ENCODE peak calls at places on chromosomes 6 and 20, in four cellular contexts. A, Q, S and H are unnamed samples.

GRCh38 chr6:159929819-159930218 is 39.0 kb downstream of the MAS1 start:
- DNase-seq in S (peak), A (no peak), Q (no peak), H (no peak)

GRCh38 chr6:44655368-44656342 is 268.1 kb downstream of the CDC5L start:
- DNase-seq in A (peak), Q (peak), S (no peak), H (peak)

GRCh38 chr6:52284131-52284459 is 447 bp downstream of the MCM3 start:
- DNase-seq in Q (peak), A (no peak), S (no peak), H (peak)

GRCh38 chr6:43865086-43865485 is 95.1 kb downstream of the VEGFA start:
- DNase-seq in A (no peak), Q (no peak), S (no peak), H (no peak)

GRCh38 chr6:130587778-130588520 is 222.1 kb downstream of the TMEM200A start:
- DNase-seq in S (no peak), A (no peak), Q (peak), H (no peak)

GRCh38 chr6:72984981-72985665 is 240.2 kb downstream of the KHDC1L start:
- DNase-seq in Q (peak), A (no peak), S (no peak), H (no peak)

GRCh38 chr6:157091243-157091642 is 232.1 kb downstream of the TMEM242 start:
- DNase-seq in A (no peak), S (no peak), Q (no peak), H (no peak)

GRCh38 chr6:684831-685636 is 7.9 kb downstream of the EXOC2 start:
- DNase-seq in Q (peak), A (no peak), S (peak), H (no peak)

GRCh38 chr6:31541059-31541657 is 645 bp downstream of the DDX39B start:
- DNase-seq in S (no peak), Q (peak), A (peak), H (peak)

GRCh38 chr6:106648651-106649308 is 19.4 kb downstream of the QRSL1 start:
- DNase-seq in Q (no peak), A (no peak), S (no peak), H (no peak)

GRCh38 chr6:15358579-15359327 is 112.9 kb downstream of the JARID2 start:
- DNase-seq in S (peak), Q (peak), A (no peak), H (peak)

GRCh38 chr6:20126789-20127653 is 85.2 kb downstream of the MBOAT1 start:
- DNase-seq in S (peak), Q (peak), A (peak), H (peak)

GRCh38 chr20:37365760-37366638 is 20.1 kb downstream of the SRC start:
- DNase-seq in Q (no peak), S (peak), A (no peak), H (no peak)

GRCh38 chr20:54698373-54698772 is 223.0 kb downstream of the DOK5 start:
- DNase-seq in A (no peak), S (no peak), Q (no peak), H (no peak)

GRCh38 chr6:86937219-86938079 is at the start of gene HTR1E:
- DNase-seq in S (no peak), Q (peak), A (peak), H (peak)

GRCh38 chr6:48111575-48111974 is 578 bp upstream of the PTCHD4 start:
- DNase-seq in A (no peak), Q (peak), S (no peak), H (no peak)

GRCh38 chr20:19661717-19662637 is 96.1 kb upstream of the RIN2 start:
- DNase-seq in A (peak), Q (peak), S (no peak), H (peak)

GRCh38 chr20:17227199-17227535 is 327 bp downstream of the PCSK2 start:
- DNase-seq in A (no peak), S (no peak), Q (no peak), H (no peak)

DNA sequence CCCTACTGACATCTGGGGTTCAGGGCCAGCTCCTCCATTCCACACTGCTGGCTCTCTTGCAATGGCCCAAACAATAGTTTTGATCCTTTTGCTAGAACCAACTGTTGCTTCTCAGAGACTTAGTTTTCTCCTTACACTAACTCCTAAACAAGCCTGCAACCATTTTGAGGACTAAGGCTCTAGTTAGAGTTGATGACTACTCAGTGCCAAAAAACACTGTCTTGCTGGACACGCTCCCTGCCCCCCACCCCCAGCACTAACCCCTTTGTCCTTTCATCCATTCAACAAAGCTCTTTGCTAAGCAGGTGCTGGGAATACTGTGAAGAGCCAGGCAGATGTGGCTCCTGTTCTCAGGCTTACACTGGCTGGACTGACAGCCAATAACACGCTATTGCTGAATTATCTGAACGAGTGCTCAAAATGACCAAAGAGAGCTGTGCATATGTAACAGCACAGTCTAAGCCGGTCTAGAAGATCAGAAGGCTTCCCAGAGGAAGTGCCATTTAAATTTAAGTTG is 17.6 kb downstream of the GCLC start:
- DNase-seq in Q (no peak), A (no peak), S (no peak), H (no peak)
- H3K4me3 ChIP-seq in Q (no peak), A (no peak), S (no peak), H (no peak)

DNA sequence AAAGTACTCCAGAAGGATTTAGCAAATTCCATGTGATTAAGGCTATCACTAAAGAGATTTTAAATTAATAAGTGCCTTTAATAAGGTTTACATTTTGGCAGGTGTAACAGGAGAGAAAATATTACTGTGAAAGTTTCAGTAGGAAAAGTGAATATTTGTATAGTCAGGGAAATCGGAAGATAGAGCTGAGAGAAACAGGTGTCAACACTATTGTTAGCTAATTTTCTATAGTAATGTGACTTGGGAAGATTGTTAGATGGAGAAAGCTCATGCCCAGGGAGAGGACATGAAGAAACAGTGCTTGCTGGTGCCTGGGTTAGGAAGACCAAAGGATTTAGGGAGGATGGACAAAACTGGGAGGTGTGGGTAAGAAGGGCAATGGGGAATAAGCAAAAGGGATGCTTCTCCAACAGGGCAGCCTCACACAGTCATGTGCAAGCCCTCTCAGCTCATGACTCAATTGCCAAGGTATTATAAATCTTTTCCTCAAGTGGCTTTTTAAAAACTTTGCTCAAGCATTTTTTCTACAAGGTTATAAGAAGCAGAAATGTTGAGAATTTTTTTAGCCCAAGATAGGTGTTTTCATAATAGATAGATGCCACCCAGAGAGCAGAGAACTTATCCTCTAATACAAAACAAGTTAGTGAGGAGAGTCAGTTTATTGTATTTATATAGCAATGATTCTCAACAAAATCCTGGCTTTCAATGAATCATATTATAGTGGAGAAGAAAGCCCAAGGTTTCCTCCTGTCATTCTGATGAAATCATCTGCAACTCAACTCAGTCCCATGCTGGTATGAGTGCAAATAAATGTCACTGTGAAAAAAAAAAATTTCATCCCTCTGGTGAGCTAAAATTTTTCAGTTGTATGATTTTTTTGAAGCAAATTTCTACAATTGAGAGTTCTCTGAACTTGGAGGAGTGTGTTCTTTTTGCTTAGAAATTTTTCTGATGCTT is 325.1 kb upstream of the NT5E start:
- DNase-seq in Q (peak), A (no peak), S (no peak), H (no peak)
- TF ChIP-seq ELK1 in Q (no peak), A (no peak), S (no peak), H (no peak)

DNA sequence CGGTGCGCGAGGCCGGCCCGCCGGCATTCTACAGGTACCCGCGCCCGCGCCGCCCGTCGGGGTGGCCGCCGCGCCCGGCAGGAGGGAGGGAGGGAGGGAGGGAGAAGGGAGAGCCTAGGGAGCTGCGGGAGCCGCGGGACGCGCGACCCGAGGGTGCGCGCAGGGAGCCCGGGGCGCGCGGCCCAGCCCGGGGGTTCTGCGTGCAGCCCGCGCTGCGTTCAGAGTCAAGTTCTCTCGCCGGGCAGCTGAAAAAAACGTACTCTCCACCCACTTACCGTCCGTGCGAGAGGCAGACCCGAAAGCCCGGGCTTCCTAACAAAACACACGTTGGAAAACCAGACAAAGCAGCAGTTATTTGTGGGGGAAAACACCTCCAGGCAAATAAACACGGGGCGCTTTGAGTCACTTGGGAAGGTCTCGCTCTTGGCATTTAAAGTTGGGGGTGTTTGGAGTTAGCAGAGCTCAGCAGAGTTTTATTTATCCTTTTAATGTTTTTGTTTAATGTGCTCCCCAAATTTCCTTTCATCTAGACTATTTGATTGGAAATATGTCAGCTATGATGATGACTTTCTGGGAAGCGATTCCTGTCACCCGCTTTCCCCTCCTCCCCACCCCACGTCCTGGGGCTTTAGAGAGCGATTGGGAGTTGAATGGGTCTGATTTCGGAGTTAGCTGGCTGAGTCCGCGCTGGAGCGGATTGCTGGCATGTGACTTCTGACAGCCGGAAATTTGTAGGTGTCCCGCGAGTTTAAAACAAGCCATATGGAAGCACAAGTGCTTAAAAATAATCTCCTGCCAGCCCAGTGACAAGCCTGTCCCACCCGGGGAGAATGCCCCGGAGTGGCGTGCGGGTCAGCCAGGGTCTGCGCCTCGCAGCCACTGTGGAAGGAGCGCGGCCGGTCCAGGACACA is 1.1 kb downstream of the ESR1 start:
- DNase-seq in Q (no peak), S (no peak), A (no peak), H (no peak)
- H3K4me3 ChIP-seq in Q (no peak), S (no peak), A (peak), H (no peak)

GRCh38 chr6:57013501-57013900 is 33.0 kb upstream of the KIAA1586 start:
- DNase-seq in A (no peak), S (no peak), Q (peak), H (peak)
- TF ChIP-seq ELK1 in A (no peak), S (no peak), Q (no peak), H (no peak)

DNA sequence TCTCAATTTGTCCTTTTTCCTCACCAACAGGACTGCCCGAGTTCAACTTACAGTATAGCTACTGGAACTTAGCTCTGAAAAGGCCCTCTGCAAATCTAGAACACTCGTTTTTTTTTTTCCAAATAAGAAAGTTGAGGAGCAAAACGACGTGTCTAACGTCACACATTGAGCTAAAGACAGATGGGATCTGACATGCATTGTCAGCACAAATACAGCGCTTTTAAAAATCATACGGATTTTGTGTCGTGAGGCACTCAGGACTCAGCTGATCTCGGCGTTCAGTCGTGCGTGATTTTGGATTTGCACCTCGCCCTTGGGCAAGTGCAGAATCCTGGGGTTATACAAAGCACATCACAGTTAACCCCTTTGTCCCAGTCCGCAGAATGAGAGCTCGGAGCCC is 94.7 kb upstream of the ZNF322 start:
- DNase-seq in S (no peak), A (no peak), Q (no peak), H (no peak)
- H3K4me3 ChIP-seq in S (no peak), A (no peak), Q (no peak), H (no peak)

GRCh38 chr6:161265975-161266374 is 7.9 kb downstream of the AGPAT4 start:
- DNase-seq in Q (no peak), A (no peak), S (no peak), H (no peak)
- TF ChIP-seq ELK1 in Q (no peak), A (no peak), S (no peak), H (no peak)

DNA sequence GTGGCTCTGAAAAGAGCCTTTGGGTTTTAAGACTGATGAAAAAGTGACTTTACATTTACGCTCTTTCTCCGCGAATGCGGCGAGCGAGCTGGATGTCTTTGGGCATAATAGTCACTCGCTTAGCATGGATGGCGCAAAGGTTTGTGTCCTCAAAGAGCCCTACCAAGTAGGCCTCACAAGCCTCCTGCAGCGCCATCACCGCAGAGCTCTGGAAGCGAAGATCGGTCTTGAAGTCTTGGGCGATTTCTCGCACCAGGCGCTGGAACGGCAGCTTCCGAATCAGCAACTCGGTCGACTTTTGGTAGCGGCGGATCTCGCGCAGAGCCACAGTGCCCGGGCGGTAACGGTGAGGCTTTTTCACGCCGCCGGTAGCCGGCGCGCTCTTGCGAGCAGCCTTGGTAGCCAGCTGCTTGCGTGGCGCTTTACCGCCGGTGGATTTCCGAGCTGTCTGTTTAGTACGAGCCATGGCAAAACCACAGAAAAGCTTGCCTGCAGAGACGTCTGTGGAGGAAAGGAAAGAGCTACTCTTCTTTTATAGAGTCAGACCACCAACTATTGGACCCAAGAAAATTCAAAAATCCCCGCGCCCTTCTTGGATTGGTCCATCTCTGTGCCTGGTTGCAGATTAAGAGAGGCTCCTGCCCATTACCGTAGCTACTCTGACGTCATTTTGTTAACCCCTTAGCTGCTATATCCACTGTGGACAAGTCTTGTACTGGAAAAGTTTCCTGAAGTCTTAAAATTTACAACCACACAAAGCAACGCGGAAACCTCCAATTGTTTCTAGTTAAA is 55.4 kb upstream of the HFE start:
- DNase-seq in Q (peak), S (peak), A (peak), H (peak)
- H3K4me3 ChIP-seq in Q (peak), S (peak), A (peak), H (peak)

DNA sequence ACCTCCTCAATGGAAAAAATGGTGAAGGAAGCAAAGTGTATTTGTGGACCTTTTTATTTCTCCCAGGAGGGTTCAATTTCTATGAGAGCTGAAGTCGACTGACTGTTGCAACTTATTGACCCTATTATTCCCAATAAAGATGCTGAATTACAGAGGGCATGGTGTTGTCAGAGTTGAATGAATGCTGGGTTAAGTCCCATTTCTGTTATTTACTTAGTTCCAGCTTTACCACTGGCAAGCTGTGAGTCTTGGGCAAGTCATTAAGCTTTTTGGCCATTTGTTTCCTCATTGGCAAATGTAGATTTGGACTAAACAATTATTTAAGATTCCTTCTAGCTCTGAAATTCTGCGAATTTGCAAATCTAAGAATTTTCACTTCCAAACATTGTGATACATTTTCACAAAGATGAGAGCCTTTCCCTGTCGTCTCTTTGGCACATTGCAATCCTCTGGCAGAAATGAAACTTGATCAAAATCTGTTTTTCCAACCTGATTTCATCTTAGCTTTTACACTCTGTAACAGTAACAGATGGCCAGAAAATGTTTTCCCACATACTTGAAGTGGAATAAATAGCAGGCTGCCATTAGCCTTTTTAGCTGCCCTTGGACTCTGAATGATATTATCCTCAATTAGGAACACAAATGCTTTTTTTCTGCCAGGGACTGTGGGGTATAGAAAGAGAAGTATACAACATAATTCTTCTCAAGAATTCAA is 21.3 kb downstream of the BLTP3A start:
- DNase-seq in A (no peak), Q (no peak), S (no peak), H (no peak)
- TF ChIP-seq ELK1 in A (no peak), Q (no peak), S (no peak), H (no peak)

DNA sequence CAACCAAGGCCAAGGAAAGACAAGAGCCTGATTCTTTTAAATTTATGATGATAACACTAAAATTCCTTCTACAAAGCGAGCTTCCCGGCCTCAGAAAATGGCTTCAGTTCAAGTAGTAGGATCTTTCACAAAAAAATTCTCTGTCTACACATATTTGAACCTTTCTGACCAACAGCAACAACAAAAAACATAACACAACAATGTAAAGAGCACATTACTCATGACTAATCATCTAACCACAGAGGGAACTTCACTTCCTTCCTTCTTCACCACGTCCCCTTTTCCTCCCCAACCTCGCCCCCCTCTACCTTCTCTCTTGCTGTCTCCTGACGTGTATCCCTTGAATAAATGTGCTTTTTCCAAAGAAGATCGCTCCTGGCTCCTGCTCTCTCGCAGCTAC is 228.2 kb downstream of the MYLK4 start:
- DNase-seq in A (no peak), Q (peak), S (no peak), H (no peak)
- H3K4me3 ChIP-seq in A (no peak), Q (no peak), S (no peak), H (no peak)